ENCODE peak calls at places on chromosomes 3 and 15, in seven cellular contexts. I is suprapubic skin; M is tibial nerve; F is dorsolateral prefrontal cortex; R is naive thymus-derived CD4-positive, alpha-beta T cell; O is CD8-positive, alpha-beta memory T cell; Z is mesenchymal stem cell. K is an unnamed sample.

GRCh38 chr15:96268421-96269204 is 61.9 kb upstream of the NR2F2 start:
- DNase-seq in I (no peak), M (no peak), F (no peak), R (no peak), O (no peak), Z (peak; percentile 47), K (no peak)

GRCh38 chr3:130865537-130865936 is 28.3 kb upstream of the ATP2C1 start:
- DNase-seq in I (no peak), M (no peak), F (no peak), R (no peak), O (no peak), Z (no peak), K (no peak)

GRCh38 chr15:99955181-99955525 is 221.9 kb upstream of the LYSMD4 start:
- DNase-seq in I (peak; percentile 33), M (no peak), F (no peak), R (no peak), O (no peak), Z (no peak), K (no peak)

GRCh38 chr3:128312271-128312670 is 154.4 kb downstream of the DNAJB8 start:
- DNase-seq in I (no peak), M (no peak), F (no peak), R (no peak), O (no peak), Z (no peak), K (no peak)

GRCh38 chr15:88635343-88635742 is 3.5 kb upstream of the ISG20 start:
- DNase-seq in I (no peak), M (no peak), F (no peak), R (peak; percentile 75), O (peak; percentile 78), Z (peak; percentile 81), K (no peak)

GRCh38 chr15:76903251-76903681 is 1.9 kb downstream of the SCAPER start:
- DNase-seq in I (no peak), M (no peak), F (no peak), R (peak; percentile 15), O (peak; percentile 31), Z (peak; percentile 75), K (no peak)

GRCh38 chr3:55668359-55668758 is 181.3 kb upstream of the WNT5A start:
- DNase-seq in I (no peak), M (no peak), F (no peak), R (no peak), O (no peak), Z (peak; percentile 46), K (no peak)

GRCh38 chr3:156691920-156692319 is 17.5 kb downstream of the TIPARP start:
- DNase-seq in I (no peak), M (no peak), F (no peak), R (no peak), O (no peak), Z (peak; percentile 87), K (no peak)

GRCh38 chr3:166663194-166663593 is 716.9 kb downstream of the ZBBX start:
- DNase-seq in I (no peak), M (no peak), F (no peak), R (no peak), O (no peak), Z (no peak), K (no peak)

GRCh38 chr3:27796365-27796875 is 74.3 kb upstream of the EOMES start:
- DNase-seq in I (no peak), M (no peak), F (no peak), R (no peak), O (no peak), Z (no peak), K (no peak)
- H3K27ac ChIP-seq in I (no peak overlapping the region), M (no peak overlapping the region), F (no peak overlapping the region), R (no peak overlapping the region), O (no peak overlapping the region), Z (no peak overlapping the region), K (no peak overlapping the region)

GRCh38 chr3:129435367-129435766 is 4.4 kb downstream of the MBD4 start:
- DNase-seq in I (no peak), M (no peak), F (no peak), R (no peak), O (no peak), Z (peak; percentile 26), K (no peak)
- H3K4me3 ChIP-seq in I (no peak overlapping the region), M (no peak overlapping the region), F (no peak overlapping the region), R (no peak overlapping the region), O (no peak overlapping the region), Z (no peak overlapping the region), K (no peak overlapping the region)

GRCh38 chr15:66995257-66995656 is 70.1 kb upstream of the SMAD3 start:
- DNase-seq in I (no peak), M (no peak), F (no peak), R (no peak), O (no peak), Z (peak; percentile 70), K (no peak)

GRCh38 chr15:66996099-66996498 is 69.3 kb upstream of the SMAD3 start:
- DNase-seq in I (no peak), M (no peak), F (no peak), R (no peak), O (no peak), Z (no peak), K (no peak)

GRCh38 chr15:66999601-67000000 is 65.8 kb upstream of the SMAD3 start:
- DNase-seq in I (no peak), M (no peak), F (no peak), R (no peak), O (no peak), Z (no peak), K (no peak)

GRCh38 chr15:66999046-66999557 is 66.3 kb upstream of the SMAD3 start:
- DNase-seq in I (no peak), M (no peak), F (no peak), R (no peak), O (no peak), Z (no peak), K (no peak)

GRCh38 chr15:66997212-66997611 is 68.2 kb upstream of the SMAD3 start:
- DNase-seq in I (no peak), M (no peak), F (no peak), R (no peak), O (no peak), Z (no peak), K (no peak)
- H3K27ac ChIP-seq in I (no peak overlapping the region), M (no peak overlapping the region), F (no peak overlapping the region), R (no peak overlapping the region), O (no peak overlapping the region), Z (no peak overlapping the region), K (no peak overlapping the region)

GRCh38 chr3:13851997-13852637 is 27.8 kb downstream of the WNT7A start:
- DNase-seq in I (no peak), M (no peak), F (no peak), R (no peak), O (no peak), Z (no peak), K (no peak)
- H3K4me3 ChIP-seq in I (no peak overlapping the region), M (no peak overlapping the region), F (no peak overlapping the region), R (no peak overlapping the region), O (no peak overlapping the region), Z (no peak overlapping the region), K (no peak overlapping the region)

DNA sequence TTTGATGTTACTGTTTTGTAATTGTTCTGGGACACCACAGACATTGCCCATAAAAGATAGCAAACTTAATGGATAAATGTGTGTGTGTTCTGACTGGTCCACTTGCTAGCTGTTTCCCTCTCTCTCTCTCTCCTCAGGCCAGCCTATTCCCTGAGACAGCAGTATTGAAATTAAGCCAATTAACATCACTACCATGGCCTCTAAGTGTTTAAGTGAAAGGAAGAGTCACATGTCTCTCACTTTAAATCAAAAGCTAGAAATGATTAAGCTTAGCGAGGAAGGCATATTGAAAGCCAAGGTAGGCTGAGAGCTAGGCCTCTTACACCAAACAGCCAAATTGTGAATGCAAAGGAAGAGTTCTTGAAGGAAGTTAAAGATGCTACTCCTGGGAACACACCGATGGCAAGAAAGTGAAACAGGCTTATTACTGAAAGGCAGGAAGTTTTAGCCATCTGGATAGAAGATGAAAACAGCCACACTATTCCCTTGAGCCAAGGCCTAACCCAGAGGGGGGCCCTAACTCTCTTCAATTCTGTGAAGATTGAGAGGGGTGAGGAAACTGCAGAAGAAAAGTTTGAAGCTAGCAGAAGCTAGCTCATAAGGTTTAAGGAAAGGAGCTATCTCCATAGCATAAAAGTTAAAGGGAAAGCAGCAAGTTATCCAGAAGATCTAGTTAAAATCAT is 295.1 kb downstream of the CHST2 start:
- DNase-seq in I (no peak), M (no peak), F (no peak), R (no peak), O (no peak), Z (no peak), K (no peak)
- H3K27ac ChIP-seq in I (no peak overlapping the region), M (no peak overlapping the region), F (no peak overlapping the region), R (no peak overlapping the region), O (no peak overlapping the region), Z (no peak overlapping the region), K (no peak overlapping the region)

GRCh38 chr3:158727499-158728377 is 4.5 kb downstream of the RARRES1 start:
- DNase-seq in I (no peak), M (no peak), F (no peak), R (peak; percentile 60), O (peak; percentile 52), Z (peak; percentile 77), K (no peak)
- H3K4me3 ChIP-seq in I (no peak overlapping the region), M (no peak overlapping the region), F (no peak overlapping the region), R (peak overlapping the region; percentile 18), O (no peak overlapping the region), Z (no peak overlapping the region), K (no peak overlapping the region)